ENCODE peak calls at places on chromosomes 16 and 17, in five cellular contexts. U is H7, K is head of caudate nucleus, T is Calu3, Y is nephron progenitor cell. Q is an unnamed sample.

GRCh38 chr16:4369006-4369766 is 2.5 kb upstream of the VASN start:
- DNase-seq in K (no peak), T (peak), Y (no peak), U (no peak), Q (peak)

GRCh38 chr17:17729620-17730249 is 48.5 kb downstream of the RAI1 start:
- DNase-seq in K (peak), T (peak), U (peak), Y (peak), Q (peak)

GRCh38 chr17:72422505-72423285 is 301.9 kb downstream of the SOX9 start:
- DNase-seq in K (no peak), T (peak), Y (peak), U (no peak), Q (peak)

GRCh38 chr17:34728771-34729310 is 149.5 kb downstream of the TMEM132E start:
- DNase-seq in Y (no peak), T (no peak), U (peak), K (no peak), Q (no peak)

GRCh38 chr16:62035115-62036092 is 834 bp downstream of the CDH8 start:
- DNase-seq in T (no peak), Y (peak), U (peak), K (peak), Q (peak)

GRCh38 chr16:3518292-3518982 is 17.6 kb downstream of the CLUAP1 start:
- DNase-seq in U (no peak), Y (no peak), K (no peak), T (no peak), Q (peak)

GRCh38 chr17:6554336-6554735 is 2.0 kb downstream of the PITPNM3 start:
- DNase-seq in T (no peak), K (no peak), U (peak), Y (no peak), Q (no peak)

GRCh38 chr17:17304521-17304985 is 1.4 kb downstream of the NT5M start:
- DNase-seq in Y (no peak), T (no peak), U (no peak), K (no peak), Q (no peak)

GRCh38 chr17:49985310-49985990 is 9.6 kb downstream of the DLX3 start:
- DNase-seq in U (peak), Y (no peak), K (no peak), T (no peak), Q (no peak)

GRCh38 chr17:38702900-38703741 is 2.0 kb upstream of the MLLT6 start:
- DNase-seq in T (peak), U (peak), Y (peak), K (no peak), Q (peak)

GRCh38 chr17:65519471-65519870 is 42.0 kb downstream of the AXIN2 start:
- DNase-seq in U (no peak), T (no peak), K (no peak), Y (no peak), Q (no peak)

GRCh38 chr17:6303664-6304063 is 131.3 kb downstream of the AIPL1 start:
- DNase-seq in Y (peak), T (peak), K (no peak), U (peak), Q (peak)

GRCh38 chr17:40069751-40070643 is 7.2 kb downstream of the THRA start:
- DNase-seq in Y (no peak), U (peak), T (peak), K (peak), Q (peak)

GRCh38 chr17:8125947-8126305 is 2.0 kb upstream of the HES7 start:
- DNase-seq in Y (peak), T (no peak), U (peak), K (no peak), Q (peak)

GRCh38 chr17:50420419-50421112 is 5.5 kb upstream of the ACSF2 start:
- DNase-seq in U (no peak), K (no peak), Y (no peak), T (no peak), Q (no peak)

GRCh38 chr16:73337371-73337770 is 289.4 kb upstream of the ZFHX3 start:
- DNase-seq in Y (no peak), T (no peak), U (no peak), K (no peak), Q (no peak)

GRCh38 chr16:88941051-88941932 is 35.7 kb downstream of the CBFA2T3 start:
- DNase-seq in Y (peak), T (no peak), U (peak), K (no peak), Q (peak)

GRCh38 chr16:3215601-3216262 is 19.2 kb downstream of the ZNF200 start:
- DNase-seq in T (no peak), K (no peak), Y (no peak), U (no peak), Q (no peak)

GRCh38 chr16:67228905-67229304 is 2.0 kb downstream of the TMEM208 start:
- DNase-seq in T (no peak), K (no peak), U (no peak), Y (no peak), Q (no peak)

GRCh38 chr16:58152246-58152868 is 23.2 kb upstream of the CFAP20 start:
- DNase-seq in Y (no peak), K (no peak), U (no peak), T (no peak), Q (no peak)

GRCh38 chr16:714079-714478 is 839 bp upstream of the METRN start:
- DNase-seq in Y (no peak), K (no peak), U (no peak), T (no peak), Q (no peak)

GRCh38 chr17:2957631-2958286 is 105.6 kb downstream of the OR1D5 start:
- DNase-seq in U (peak), T (no peak), Y (no peak), K (no peak), Q (no peak)

GRCh38 chr17:5422505-5422904 is 2.5 kb downstream of the RPAIN start:
- DNase-seq in K (no peak), U (no peak), T (no peak), Y (no peak), Q (no peak)